ENCODE peak calls at places on chromosome 5, in four cellular contexts. H is K562, A is H1, L is HepG2. O is an unnamed sample.
A peak's percentile ranks its signal among the peaks of the same experiment; 100 is the strongest.

GRCh38 chr5:54446169-54446786 is 9.2 kb upstream of the HSPB3 start:
- DNase-seq in H (no peak), A (no peak), L (no peak), O (no peak)

GRCh38 chr5:77129386-77129785 is 42.3 kb upstream of the ZBED3 start:
- DNase-seq in H (no peak), A (no peak), L (peak; percentile 21), O (no peak)

GRCh38 chr5:86679529-86679928 is 61.8 kb downstream of the COX7C start:
- DNase-seq in H (peak; percentile 39), A (no peak), L (peak; percentile 45), O (no peak)

GRCh38 chr5:177469750-177470525 is 3.5 kb downstream of the DBN1 start:
- DNase-seq in H (no peak), A (no peak), L (no peak), O (no peak)

GRCh38 chr5:103889500-103890209 is 327.1 kb upstream of the NUDT12 start:
- DNase-seq in H (no peak), A (no peak), L (no peak), O (peak; percentile 9)

GRCh38 chr5:72166070-72166979 is 59.0 kb downstream of the MAP1B start:
- DNase-seq in H (peak; percentile 94), A (no peak), L (no peak), O (no peak)

GRCh38 chr5:54098267-54098666 is 212.1 kb downstream of the ARL15 start:
- DNase-seq in H (no peak), A (no peak), L (no peak), O (no peak)

GRCh38 chr5:2203774-2204173 is 321.0 kb upstream of the IRX4 start:
- DNase-seq in H (no peak), A (no peak), L (no peak), O (no peak)

GRCh38 chr5:163760498-163760897 is 255.1 kb downstream of the MAT2B start:
- DNase-seq in H (no peak), A (no peak), L (peak; percentile 24), O (no peak)

GRCh38 chr5:127839496-127840197 is 136.5 kb downstream of the CCDC192 start:
- DNase-seq in H (no peak), A (no peak), L (no peak), O (no peak)

GRCh38 chr5:60404171-60404570 is 295.8 kb downstream of the DEPDC1B start:
- DNase-seq in H (no peak), A (no peak), L (peak; percentile 23), O (no peak)

GRCh38 chr5:131068893-131069643 is 96.0 kb downstream of the HINT1 start:
- DNase-seq in H (no peak), A (no peak), L (no peak), O (peak; percentile 39)

GRCh38 chr5:48192-48591 is 43.8 kb upstream of the PLEKHG4B start:
- DNase-seq in H (no peak), A (no peak), L (no peak), O (no peak)

GRCh38 chr5:40184-40583 is 51.8 kb upstream of the PLEKHG4B start:
- DNase-seq in H (no peak), A (no peak), L (no peak), O (no peak)

GRCh38 chr5:42250-42649 is 49.7 kb upstream of the PLEKHG4B start:
- DNase-seq in H (peak; percentile 40), A (no peak), L (no peak), O (no peak)
- TF ChIP-seq HDAC6 in H (no peak), A (no peak), L (no peak), O (no peak)

DNA sequence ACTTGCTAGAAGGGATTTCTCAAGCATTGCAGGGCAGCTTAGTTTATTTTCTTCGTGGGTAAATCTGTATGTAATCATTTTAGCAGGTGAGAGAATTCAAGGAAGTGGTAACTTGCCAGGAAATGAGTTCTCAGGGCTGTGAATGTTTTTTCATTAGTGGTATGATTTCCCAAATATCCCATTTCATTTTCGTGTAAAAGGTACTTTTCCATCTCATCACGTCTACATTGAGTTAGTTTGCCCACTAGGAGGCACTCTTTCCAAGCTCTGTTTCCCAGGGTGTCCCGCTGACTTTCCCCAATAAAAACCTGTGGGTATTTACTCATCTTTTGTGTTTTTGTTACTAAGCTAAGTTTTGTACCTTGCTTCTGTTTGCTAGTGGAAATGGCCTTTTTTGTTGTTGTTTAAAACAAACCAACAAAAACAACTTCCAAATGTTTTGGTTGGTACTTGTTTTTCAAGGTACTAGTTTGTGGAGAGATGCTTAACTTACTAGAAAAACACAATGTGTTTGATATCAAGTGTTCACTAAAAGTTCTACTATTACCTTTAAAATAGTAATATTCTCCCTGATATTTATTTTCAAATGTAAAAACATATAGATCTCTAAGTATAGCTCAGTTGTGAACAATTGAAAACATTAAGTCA is 373.6 kb downstream of the ADGRV1 start:
- DNase-seq in H (peak; percentile 67), A (no peak), L (peak; percentile 48), O (peak; percentile 12)
- TF ChIP-seq HDAC6 in H (no peak), A (no peak), L (no peak), O (no peak)

GRCh38 chr5:66807743-66808142 is 211.6 kb downstream of the MAST4 start:
- DNase-seq in H (no peak), A (no peak), L (peak; percentile 7), O (no peak)
- TF ChIP-seq HDAC6 in H (no peak), A (no peak), L (no peak), O (no peak)

GRCh38 chr5:91126448-91126847 is 256.7 kb downstream of the ARRDC3 start:
- DNase-seq in H (no peak), A (no peak), L (no peak), O (no peak)

GRCh38 chr5:91127682-91128081 is 255.4 kb downstream of the ARRDC3 start:
- DNase-seq in H (no peak), A (no peak), L (no peak), O (no peak)

GRCh38 chr5:91128604-91129003 is 254.5 kb downstream of the ARRDC3 start:
- DNase-seq in H (no peak), A (no peak), L (no peak), O (no peak)

GRCh38 chr5:91125916-91126315 is 257.2 kb downstream of the ARRDC3 start:
- DNase-seq in H (no peak), A (no peak), L (no peak), O (no peak)

GRCh38 chr5:91126888-91127287 is 256.2 kb downstream of the ARRDC3 start:
- DNase-seq in H (no peak), A (no peak), L (peak; percentile 24), O (no peak)
- TF ChIP-seq HDAC6 in H (no peak), A (no peak), L (no peak), O (no peak)

GRCh38 chr5:171483453-171484177 is 64.2 kb downstream of the FGF18 start:
- DNase-seq in H (no peak), A (no peak), L (no peak), O (no peak)
- TF ChIP-seq HDAC6 in H (no peak), A (no peak), L (no peak), O (no peak)

O was measured in GM12878.